ENCODE peak calls at places on chromosomes 1 and 21, in ten cellular contexts. L is ACHN; I is mesendoderm; Z is cardiac muscle cell; T is prostate gland; D is pancreas; F is naive thymus-derived CD4-positive, alpha-beta T cell; A is AG08396; G is NCI-H1105 treated with DMSO at 0.1 percent for 48 hours; H is NCI-H446 treated with DMSO at 0.1 percent for 48 hours. S is an unnamed sample.

GRCh38 chr21:39350094-39351006 is 1.5 kb upstream of the HMGN1 start:
- DNase-seq in F (no peak), G (no peak), H (no peak), T (no peak), I (no peak), A (no peak), Z (no peak), D (no peak), L (no peak), S (no peak)

GRCh38 chr1:160377585-160378206 is 10.8 kb downstream of the NHLH1 start:
- DNase-seq in D (no peak), T (no peak), A (no peak), F (no peak), L (no peak), H (no peak), Z (no peak), G (no peak), I (peak), S (no peak)

GRCh38 chr1:210001751-210002150 is 63.7 kb downstream of the SYT14 start:
- DNase-seq in G (no peak), I (peak), D (no peak), F (no peak), A (no peak), L (no peak), T (no peak), H (no peak), Z (no peak), S (no peak)

GRCh38 chr1:23958810-23959460 is 693 bp upstream of the PNRC2 start:
- DNase-seq in G (peak), Z (peak), F (peak), T (peak), H (peak), L (peak), D (peak), I (peak), A (peak), S (peak)

GRCh38 chr1:19250629-19251304 is 557 bp downstream of the EMC1 start:
- DNase-seq in G (no peak), I (peak), H (no peak), L (peak), Z (no peak), A (peak), F (no peak), T (no peak), D (no peak), S (no peak)

GRCh38 chr21:41069305-41069642 is 98.7 kb upstream of the BACE2 start:
- DNase-seq in F (no peak), G (no peak), I (no peak), Z (no peak), H (no peak), A (no peak), L (no peak), D (no peak), T (no peak), S (no peak)

GRCh38 chr1:25922633-25923567 is 16.7 kb upstream of the STMN1 start:
- DNase-seq in F (peak), G (peak), H (no peak), I (peak), T (peak), D (peak), A (peak), Z (peak), L (peak), S (peak)

GRCh38 chr1:182347019-182347418 is 44.6 kb downstream of the GLUL start:
- DNase-seq in A (no peak), F (no peak), G (no peak), H (no peak), T (no peak), D (no peak), Z (no peak), L (no peak), I (no peak), S (no peak)

GRCh38 chr1:109151146-109151545 is 37.2 kb downstream of the ELAPOR1 start:
- DNase-seq in G (no peak), H (no peak), Z (peak), L (peak), I (peak), A (peak), D (peak), F (no peak), T (peak), S (no peak)

GRCh38 chr1:170402451-170403311 is 129.3 kb upstream of the GORAB start:
- DNase-seq in H (no peak), D (no peak), I (no peak), F (no peak), A (no peak), Z (no peak), T (no peak), G (no peak), L (no peak), S (no peak)

GRCh38 chr1:220189750-220190347 is 82.4 kb downstream of the RAB3GAP2 start:
- DNase-seq in H (peak), A (peak), D (no peak), I (no peak), G (peak), Z (peak), L (peak), F (peak), T (no peak), S (peak)

GRCh38 chr1:116971481-116971880 is 30.1 kb upstream of the CD101 start:
- DNase-seq in T (no peak), D (no peak), A (no peak), H (no peak), G (no peak), I (no peak), F (no peak), Z (no peak), L (no peak), S (no peak)

GRCh38 chr1:179447489-179447888 is 81.7 kb downstream of the AXDND1 start:
- DNase-seq in T (no peak), A (peak), H (no peak), F (peak), Z (peak), D (no peak), I (peak), G (no peak), L (peak), S (peak)

GRCh38 chr21:28798798-28799197 is 193.9 kb downstream of the LTN1 start:
- DNase-seq in I (no peak), L (no peak), F (no peak), A (peak), T (no peak), Z (no peak), D (no peak), G (no peak), H (no peak), S (no peak)

GRCh38 chr1:6603851-6604558 is 1.3 kb upstream of the KLHL21 start:
- DNase-seq in D (peak), F (no peak), G (no peak), I (peak), L (no peak), T (peak), A (peak), Z (peak), H (no peak), S (no peak)

GRCh38 chr1:29893806-29894205 is 657.5 kb downstream of the PTPRU start:
- DNase-seq in D (no peak), L (no peak), A (no peak), G (no peak), H (no peak), I (no peak), Z (no peak), F (no peak), T (no peak), S (no peak)

GRCh38 chr1:244796719-244797406 is 38.6 kb upstream of the COX20 start:
- DNase-seq in L (peak), G (peak), D (peak), F (peak), H (peak), Z (peak), I (peak), T (peak), A (peak), S (peak)

GRCh38 chr21:33070921-33071877 is 1.3 kb downstream of the OLIG1 start:
- DNase-seq in Z (peak), H (no peak), L (no peak), D (no peak), A (no peak), T (no peak), F (peak), G (peak), I (peak), S (no peak)

GRCh38 chr1:74340656-74341055 is 105.5 kb downstream of the TNNI3K start:
- DNase-seq in T (no peak), D (no peak), Z (no peak), G (no peak), F (no peak), H (no peak), L (no peak), I (no peak), A (no peak), S (no peak)

GRCh38 chr1:26038904-26039303 is 7.0 kb downstream of the SLC30A2 start:
- DNase-seq in T (no peak), D (no peak), I (no peak), G (no peak), H (no peak), F (no peak), Z (no peak), L (no peak), A (no peak), S (no peak)

GRCh38 chr1:99672022-99672421 is 26.1 kb downstream of the PALMD start:
- DNase-seq in L (no peak), D (no peak), A (no peak), H (no peak), Z (no peak), I (no peak), F (no peak), T (no peak), G (no peak), S (no peak)

GRCh38 chr21:22791986-22792560 is 1793.9 kb downstream of the NCAM2 start:
- DNase-seq in G (peak), Z (peak), F (peak), T (peak), H (peak), D (no peak), I (peak), L (peak), A (peak), S (peak)

GRCh38 chr1:193456883-193457282 is 270.5 kb upstream of the B3GALT2 start:
- DNase-seq in G (no peak), T (no peak), Z (no peak), A (no peak), H (no peak), I (no peak), L (no peak), F (no peak), D (no peak), S (no peak)

GRCh38 chr1:55699151-55699695 is 484.1 kb upstream of the USP24 start:
- DNase-seq in L (no peak), D (no peak), A (no peak), H (no peak), Z (no peak), I (no peak), T (no peak), F (no peak), G (peak), S (no peak)

GRCh38 chr1:159207774-159208459 is 3.2 kb downstream of the ACKR1 start:
- DNase-seq in Z (peak), H (no peak), D (no peak), F (no peak), T (no peak), A (no peak), L (no peak), I (peak), G (no peak), S (no peak)

GRCh38 chr1:3691421-3692204 is 39.3 kb downstream of the TP73 start:
- DNase-seq in Z (no peak), D (no peak), T (no peak), A (no peak), I (no peak), G (peak), F (no peak), H (no peak), L (no peak), S (no peak)

GRCh38 chr1:2468041-2468472 is 8.0 kb upstream of the PLCH2 start:
- DNase-seq in D (peak), I (peak), F (peak), Z (peak), L (peak), G (no peak), H (no peak), T (no peak), A (peak), S (peak)

GRCh38 chr1:179031855-179032513 is 6.3 kb downstream of the FAM20B start:
- DNase-seq in F (no peak), D (no peak), I (peak), T (no peak), H (no peak), G (no peak), Z (no peak), A (no peak), L (peak), S (no peak)

GRCh38 chr1:59316497-59317128 is 19.7 kb downstream of the FGGY start:
- DNase-seq in L (no peak), F (no peak), D (no peak), A (no peak), T (no peak), G (no peak), H (no peak), Z (no peak), I (no peak), S (peak)

GRCh38 chr1:75668813-75669212 is 55.7 kb upstream of the ACADM start:
- DNase-seq in G (no peak), L (no peak), I (no peak), Z (no peak), H (no peak), D (no peak), F (no peak), T (no peak), A (no peak), S (no peak)

GRCh38 chr1:222457513-222457912 is 90.4 kb downstream of the HHIPL2 start:
- DNase-seq in I (no peak), H (no peak), A (no peak), F (no peak), L (no peak), Z (no peak), T (no peak), D (no peak), G (no peak), S (no peak)

GRCh38 chr1:184929711-184930202 is 44.6 kb downstream of the NIBAN1 start:
- DNase-seq in A (no peak), T (peak), F (no peak), G (peak), D (peak), Z (no peak), I (no peak), L (no peak), H (peak), S (no peak)